ENCODE peak calls at places on chromosomes 11 and 22, in eight cellular contexts. Q is choroid plexus epithelial cell; Z is naive thymus-derived CD8-positive, alpha-beta T cell; T is endothelial cell; C is T-cell; L is activated CD4-positive, CD25-positive, alpha-beta regulatory T cell treated with anti-CD3 and anti-CD28 coated beads, Interleukin-2, amount 50 U/mL, for 16 hours; J is lung microvascular endothelial cell; M is H7. O is an unnamed sample.

GRCh38 chr11:119666061-119666460 is 62.9 kb downstream of the NECTIN1 start:
- DNase-seq in T (no peak), J (no peak), Q (no peak), L (no peak), M (no peak), C (no peak), Z (no peak), O (no peak)

GRCh38 chr22:50714631-50715179 is 23.3 kb upstream of the ACR start:
- DNase-seq in T (no peak), L (no peak), Q (no peak), Z (no peak), C (no peak), J (no peak), M (no peak), O (no peak)

GRCh38 chr22:46108564-46109473 is 41.5 kb upstream of the PPARA start:
- DNase-seq in T (no peak), Q (peak), L (no peak), C (no peak), J (peak), M (peak), Z (no peak), O (peak)

GRCh38 chr11:68816917-68817419 is 24.7 kb downstream of the CPT1A start:
- DNase-seq in Q (no peak), Z (no peak), L (no peak), C (no peak), T (no peak), J (no peak), M (no peak), O (no peak)

GRCh38 chr11:61460474-61460881 is 30.6 kb downstream of the SDHAF2 start:
- DNase-seq in L (no peak), C (no peak), Q (no peak), Z (no peak), M (no peak), J (no peak), T (no peak), O (no peak)

GRCh38 chr11:113464416-113464815 is 10.8 kb downstream of the DRD2 start:
- DNase-seq in J (no peak), Q (no peak), T (no peak), M (no peak), Z (no peak), C (no peak), L (no peak), O (no peak)

GRCh38 chr11:132114185-132114584 is 743.8 kb downstream of the NTM start:
- DNase-seq in J (peak), C (no peak), Z (no peak), Q (peak), M (peak), L (no peak), T (peak), O (peak)

GRCh38 chr11:17753641-17754040 is 19.1 kb downstream of the KCNC1 start:
- DNase-seq in Z (no peak), L (no peak), M (no peak), J (no peak), T (no peak), C (no peak), Q (no peak), O (no peak)

GRCh38 chr11:4881860-4882500 is at the start of gene OR51T1:
- DNase-seq in C (no peak), T (no peak), Q (peak), M (no peak), Z (no peak), L (no peak), J (no peak), O (no peak)

GRCh38 chr22:46534901-46535630 is 2.4 kb downstream of the CELSR1 start:
- DNase-seq in T (no peak), Q (no peak), M (no peak), J (no peak), C (no peak), Z (no peak), L (no peak), O (no peak)

GRCh38 chr11:100525635-100526034 is 161.5 kb upstream of the ARHGAP42 start:
- DNase-seq in Z (no peak), Q (peak), L (no peak), T (peak), J (peak), C (no peak), M (peak), O (no peak)

GRCh38 chr11:122176651-122177050 is 60.6 kb upstream of the BLID start:
- DNase-seq in C (no peak), J (no peak), L (no peak), Q (no peak), M (no peak), T (no peak), Z (no peak), O (no peak)

GRCh38 chr22:17121235-17122195 is at the start of gene TMEM121B:
- DNase-seq in C (no peak), Z (peak), L (no peak), T (peak), J (peak), Q (peak), M (peak), O (peak)

GRCh38 chr22:45163074-45163416 is 680 bp upstream of the NUP50 start:
- DNase-seq in Q (peak), C (no peak), M (no peak), Z (no peak), J (peak), L (no peak), T (peak), O (peak)

GRCh38 chr22:41603873-41604332 is 14.3 kb upstream of the PMM1 start:
- DNase-seq in J (no peak), T (no peak), Z (peak), Q (no peak), M (no peak), L (no peak), C (no peak), O (no peak)

GRCh38 chr11:122367809-122368231 is 251.8 kb upstream of the BLID start:
- DNase-seq in Q (peak), Z (no peak), L (no peak), M (no peak), C (no peak), J (peak), T (no peak), O (peak)

GRCh38 chr22:49417833-49418232 is 409.8 kb downstream of the BRD1 start:
- DNase-seq in T (no peak), L (no peak), J (no peak), C (no peak), M (no peak), Q (no peak), Z (no peak), O (no peak)

GRCh38 chr11:28899706-28900105 is 791.5 kb downstream of the METTL15 start:
- DNase-seq in L (no peak), Z (no peak), T (no peak), C (no peak), M (no peak), Q (no peak), J (no peak), O (no peak)

GRCh38 chr11:134347441-134347840 is 15.7 kb downstream of the GLB1L2 start:
- DNase-seq in T (no peak), Q (no peak), L (no peak), J (no peak), C (no peak), Z (no peak), M (peak), O (no peak)

GRCh38 chr22:45144928-45145327 is 18.8 kb upstream of the NUP50 start:
- DNase-seq in Q (no peak), J (no peak), Z (no peak), L (no peak), M (no peak), C (no peak), T (no peak), O (no peak)

GRCh38 chr11:32006799-32007388 is 84.0 kb upstream of the RCN1 start:
- DNase-seq in L (no peak), Q (peak), T (peak), M (peak), C (no peak), Z (peak), J (peak), O (peak)

GRCh38 chr11:119363874-119364590 is 17.5 kb downstream of the USP2 start:
- DNase-seq in J (peak), L (no peak), T (peak), Q (no peak), Z (peak), M (peak), C (no peak), O (peak)

GRCh38 chr22:40342521-40342920 is 3.8 kb upstream of the ADSL start:
- DNase-seq in C (no peak), J (no peak), Z (no peak), M (no peak), T (no peak), Q (no peak), L (no peak), O (no peak)

GRCh38 chr22:23073506-23074229 is 3.3 kb downstream of the GNAZ start:
- DNase-seq in M (no peak), L (no peak), Q (no peak), T (no peak), Z (no peak), J (no peak), C (no peak), O (no peak)

GRCh38 chr11:69109101-69109500 is 46.6 kb upstream of the SMIM38 start:
- DNase-seq in L (no peak), T (no peak), C (no peak), J (no peak), Z (no peak), Q (no peak), M (peak), O (no peak)

GRCh38 chr11:57249384-57250319 is 12.6 kb upstream of the APLNR start:
- DNase-seq in J (peak), Q (peak), M (peak), L (no peak), Z (peak), C (no peak), T (peak), O (peak)

GRCh38 chr11:2830030-2830812 is 55.4 kb downstream of the CDKN1C start:
- DNase-seq in Z (no peak), M (no peak), T (no peak), J (no peak), L (no peak), C (no peak), Q (no peak), O (no peak)

O was measured in cardiac muscle cell.